ENCODE peak calls at places on chromosomes 4 and X, in eight cellular contexts. N is NCI-H1930, Q is NCI-H446 treated with DMSO at 0.1 percent for 48 hours, R is AG09309, D is RWPE1, O is right atrium auricular region, Z is astrocyte of the spinal cord, J is cardiac fibroblast. W is an unnamed sample.

GRCh38 chr4:5371415-5372190 is 320.3 kb downstream of the STK32B start:
- DNase-seq in Q (peak; percentile 12), N (no peak), D (no peak), Z (no peak), O (peak; percentile 26), J (no peak), R (peak; percentile 32), W (no peak)

GRCh38 chrX:130246084-130246483 is 22.6 kb downstream of the ZNF280C start:
- DNase-seq in R (no peak), D (no peak), O (no peak), N (no peak), Z (no peak), Q (no peak), J (no peak), W (no peak)

GRCh38 chr4:150867148-150867547 is 147.9 kb downstream of the LRBA start:
- DNase-seq in O (no peak), Q (peak; percentile 52), D (peak; percentile 67), J (peak; percentile 87), N (peak; percentile 47), Z (peak; percentile 81), R (peak; percentile 56), W (peak; percentile 2)

GRCh38 chr4:80069108-80069836 is 3.8 kb downstream of the ANTXR2 start:
- DNase-seq in J (peak; percentile 45), Z (no peak), Q (no peak), N (no peak), O (no peak), R (no peak), D (no peak), W (no peak)

GRCh38 chr4:58301384-58301783 is 1191.2 kb upstream of the IGFBP7 start:
- DNase-seq in Z (peak; percentile 8), R (no peak), J (peak; percentile 59), D (no peak), N (no peak), O (no peak), Q (no peak), W (no peak)

GRCh38 chr4:79598801-79599200 is 190.8 kb upstream of the GK2 start:
- DNase-seq in Z (no peak), J (no peak), Q (no peak), N (no peak), O (no peak), D (no peak), R (no peak), W (peak; percentile 40)

GRCh38 chr4:109943745-109944144 is 31.1 kb downstream of the EGF start:
- DNase-seq in R (no peak), J (no peak), D (no peak), O (no peak), Q (no peak), N (no peak), Z (no peak), W (no peak)

GRCh38 chr4:37219251-37219650 is 25.3 kb upstream of the NWD2 start:
- DNase-seq in D (no peak), N (no peak), J (no peak), Q (peak; percentile 62), R (no peak), Z (no peak), O (no peak), W (no peak)

GRCh38 chr4:139035650-139036049 is 20.1 kb downstream of the NOCT start:
- DNase-seq in O (no peak), Q (no peak), D (no peak), R (no peak), N (no peak), J (no peak), Z (no peak), W (no peak)

GRCh38 chr4:38911257-38911656 is 43.7 kb downstream of the FAM114A1 start:
- DNase-seq in R (no peak), O (no peak), N (no peak), J (no peak), D (no peak), Z (no peak), Q (no peak), W (no peak)

GRCh38 chr4:7854697-7855370 is 84.8 kb downstream of the AFAP1 start:
- DNase-seq in Z (peak; percentile 53), J (no peak), Q (no peak), O (no peak), D (no peak), R (no peak), N (no peak), W (no peak)

GRCh38 chrX:11341274-11342256 is 48.4 kb downstream of the AMELX start:
- DNase-seq in J (peak; percentile 93), N (no peak), R (peak; percentile 59), D (peak; percentile 36), Z (peak; percentile 72), O (peak; percentile 79), Q (no peak), W (no peak)

GRCh38 chr4:1413221-1413663 is 7.0 kb upstream of the NKX1-1 start:
- DNase-seq in R (no peak), Z (no peak), N (no peak), Q (no peak), O (peak; percentile 16), J (no peak), D (no peak), W (no peak)

GRCh38 chr4:187141101-187141500 is 417.4 kb upstream of the FAT1 start:
- DNase-seq in Q (no peak), J (no peak), N (no peak), Z (peak; percentile 37), D (no peak), O (no peak), R (no peak), W (no peak)

GRCh38 chrX:12805333-12805732 is 14.1 kb downstream of the PRPS2 start:
- DNase-seq in J (no peak), Z (no peak), N (no peak), D (no peak), O (no peak), R (no peak), Q (no peak), W (no peak)

GRCh38 chrX:10648608-10649007 is 28.2 kb upstream of the MID1 start:
- DNase-seq in O (no peak), Z (peak; percentile 58), Q (no peak), N (no peak), J (peak; percentile 42), R (peak; percentile 57), D (no peak), W (peak; percentile 32)

GRCh38 chrX:38347136-38347535 is 5.3 kb upstream of the OTC start:
- DNase-seq in N (no peak), Z (peak; percentile 49), Q (no peak), J (peak; percentile 82), R (peak; percentile 25), O (no peak), D (no peak), W (no peak)

GRCh38 chr4:2981256-2981804 is 18.0 kb downstream of the GRK4 start:
- DNase-seq in O (no peak), J (no peak), Q (no peak), D (no peak), R (no peak), N (no peak), Z (no peak), W (no peak)

GRCh38 chr4:2931765-2932560 is 31.2 kb downstream of the NOP14 start:
- DNase-seq in R (no peak), D (no peak), J (no peak), Q (no peak), Z (no peak), O (no peak), N (no peak), W (no peak)